ENCODE peak calls at places on chromosomes 4 and X, in eight cellular contexts. X, C, W, B, D, R, H and U are unnamed samples.

GRCh38 chrX:104621781-104622180 is 55.8 kb downstream of the IL1RAPL2 start:
- DNase-seq in X (no peak), C (no peak), W (no peak), B (no peak), D (no peak), R (no peak), H (no peak), U (no peak)

GRCh38 chrX:15804563-15804962 is 14.3 kb downstream of the ZRSR2 start:
- DNase-seq in X (no peak), C (no peak), W (no peak), B (no peak), D (no peak), R (no peak), H (no peak), U (no peak)

GRCh38 chrX:130330706-130331105 is 9.0 kb upstream of the SLC25A14 start:
- DNase-seq in X (peak; percentile 9), C (peak; percentile 10), W (peak; percentile 49), B (no peak), D (peak; percentile 41), R (peak; percentile 84), H (no peak), U (peak; percentile 50)

GRCh38 chr4:2869659-2870058 is 26.0 kb downstream of the ADD1 start:
- DNase-seq in X (no peak), C (no peak), W (no peak), B (no peak), D (no peak), R (no peak), H (no peak), U (no peak)

GRCh38 chr4:68700152-68700551 is 29.7 kb upstream of the UGT2B15 start:
- DNase-seq in X (no peak), C (no peak), W (no peak), B (no peak), D (no peak), R (no peak), H (no peak), U (no peak)

GRCh38 chr4:120616041-120616440 is 306.5 kb downstream of the PRDM5 start:
- DNase-seq in X (no peak), C (no peak), W (no peak), B (no peak), D (no peak), R (no peak), H (no peak), U (no peak)

GRCh38 chrX:14354541-14354940 is 174.8 kb upstream of the GLRA2 start:
- DNase-seq in X (no peak), C (no peak), W (no peak), B (no peak), D (no peak), R (no peak), H (no peak), U (no peak)

GRCh38 chrX:68841251-68842049 is 12.6 kb downstream of the EFNB1 start:
- DNase-seq in X (no peak), C (no peak), W (no peak), B (no peak), D (no peak), R (no peak), H (no peak), U (no peak)

GRCh38 chr4:184506527-184507121 is 32.3 kb upstream of the IRF2 start:
- DNase-seq in X (peak; percentile 80), C (peak; percentile 60), W (peak; percentile 5), B (no peak), D (no peak), R (peak; percentile 34), H (no peak), U (peak; percentile 66)

GRCh38 chrX:70769659-70770232 is 138.8 kb downstream of the TEX11 start:
- DNase-seq in X (peak; percentile 3), C (no peak), W (peak; percentile 1), B (no peak), D (no peak), R (no peak), H (no peak), U (peak; percentile 28)

GRCh38 chr4:92121099-92121498 is 182.7 kb upstream of the GRID2 start:
- DNase-seq in X (no peak), C (no peak), W (no peak), B (no peak), D (no peak), R (no peak), H (no peak), U (no peak)

GRCh38 chrX:16842684-16843083 is 27.5 kb downstream of the RBBP7 start:
- DNase-seq in X (no peak), C (no peak), W (no peak), B (no peak), D (no peak), R (no peak), H (no peak), U (no peak)

GRCh38 chr4:2935762-2936743 is 27.2 kb downstream of the NOP14 start:
- DNase-seq in X (no peak), C (peak; percentile 36), W (peak; percentile 92), B (no peak), D (no peak), R (no peak), H (peak; percentile 67), U (no peak)

GRCh38 chr4:76016383-76016782 is 6.9 kb downstream of the CXCL10 start:
- DNase-seq in X (no peak), C (peak; percentile 73), W (no peak), B (no peak), D (no peak), R (peak; percentile 57), H (no peak), U (no peak)

GRCh38 chr4:88989990-88990389 is 67.0 kb downstream of the FAM13A start:
- DNase-seq in X (no peak), C (no peak), W (no peak), B (no peak), D (no peak), R (no peak), H (no peak), U (no peak)

GRCh38 chr4:148333265-148333664 is 108.9 kb downstream of the NR3C2 start:
- DNase-seq in X (no peak), C (no peak), W (no peak), B (no peak), D (no peak), R (no peak), H (no peak), U (no peak)